ENCODE peak calls at places on chromosomes 5 and 9, in six cellular contexts. Y is mesendoderm, I is astrocyte, T is hypothalamus, E is ELR, R is foreskin fibroblast. M is an unnamed sample.

GRCh38 chr9:89477811-89478583 is 19.9 kb downstream of the SEMA4D start:
- DNase-seq in Y (no peak), I (peak; percentile 74), T (no peak), E (peak; percentile 33), R (no peak), M (no peak)

GRCh38 chr9:124077915-124078572 is 66.5 kb downstream of the LHX2 start:
- DNase-seq in Y (peak; percentile 81), I (no peak), T (no peak), E (peak; percentile 57), R (peak; percentile 16), M (peak; percentile 66)

GRCh38 chr5:132053483-132053882 is 7.0 kb upstream of the IL3 start:
- DNase-seq in Y (no peak), I (no peak), T (no peak), E (no peak), R (no peak), M (no peak)

GRCh38 chr5:83653669-83654068 is 67.0 kb downstream of the HAPLN1 start:
- DNase-seq in Y (no peak), I (no peak), T (no peak), E (no peak), R (no peak), M (no peak)

GRCh38 chr5:181219262-181220177 is 3.6 kb upstream of the TRIM41 start:
- DNase-seq in Y (no peak), I (no peak), T (no peak), E (no peak), R (no peak), M (no peak)

GRCh38 chr9:120891255-120891954 is 14.4 kb upstream of the PHF19 start:
- DNase-seq in Y (no peak), I (no peak), T (no peak), E (peak; percentile 68), R (no peak), M (no peak)

GRCh38 chr5:38888023-38888422 is 42.2 kb downstream of the OSMR start:
- DNase-seq in Y (peak; percentile 65), I (no peak), T (no peak), E (no peak), R (no peak), M (peak; percentile 61)

GRCh38 chr9:137733429-137733828 is 114.6 kb downstream of the EHMT1 start:
- DNase-seq in Y (no peak), I (no peak), T (no peak), E (no peak), R (no peak), M (no peak)

GRCh38 chr5:157918811-157919742 is 60.1 kb upstream of the CLINT1 start:
- DNase-seq in Y (peak; percentile 30), I (no peak), T (no peak), E (no peak), R (no peak), M (peak; percentile 61)

GRCh38 chr9:82621446-82621845 is 441.5 kb downstream of the RASEF start:
- DNase-seq in Y (no peak), I (peak; percentile 31), T (no peak), E (no peak), R (no peak), M (no peak)

GRCh38 chr5:37695651-37696050 is 144.2 kb downstream of the GDNF start:
- DNase-seq in Y (no peak), I (no peak), T (no peak), E (no peak), R (no peak), M (no peak)

GRCh38 chr9:36729902-36730301 is 157.2 kb downstream of the MELK start:
- DNase-seq in Y (no peak), I (peak; percentile 8), T (no peak), E (peak; percentile 17), R (no peak), M (no peak)

GRCh38 chr5:71841107-71841506 is 122.0 kb downstream of the CARTPT start:
- DNase-seq in Y (no peak), I (no peak), T (no peak), E (no peak), R (no peak), M (no peak)

GRCh38 chr5:68839019-68839552 is 254.7 kb upstream of the SLC30A5 start:
- DNase-seq in Y (no peak), I (no peak), T (no peak), E (no peak), R (peak; percentile 33), M (no peak)

GRCh38 chr5:100407053-100407452 is 128.1 kb upstream of the FAM174A start:
- DNase-seq in Y (no peak), I (no peak), T (no peak), E (no peak), R (no peak), M (no peak)

GRCh38 chr5:68277427-68277826 is 61.9 kb downstream of the PIK3R1 start:
- DNase-seq in Y (no peak), I (peak; percentile 92), T (no peak), E (peak; percentile 84), R (no peak), M (no peak)

GRCh38 chr9:2263665-2264064 is 248.5 kb downstream of the SMARCA2 start:
- DNase-seq in Y (no peak), I (no peak), T (no peak), E (no peak), R (no peak), M (no peak)

GRCh38 chr5:142388696-142389095 is 63.9 kb upstream of the SPRY4 start:
- DNase-seq in Y (no peak), I (peak; percentile 29), T (no peak), E (no peak), R (no peak), M (no peak)

GRCh38 chr5:50595199-50595598 is 71.2 kb upstream of the PARP8 start:
- DNase-seq in Y (no peak), I (peak; percentile 89), T (no peak), E (peak; percentile 88), R (peak; percentile 12), M (no peak)

GRCh38 chr9:114078021-114078780 is at the start of gene AMBP:
- DNase-seq in Y (no peak), I (no peak), T (no peak), E (peak; percentile 8), R (no peak), M (no peak)

GRCh38 chr5:93909356-93909755 is 168.0 kb upstream of the POU5F2 start:
- DNase-seq in Y (no peak), I (no peak), T (no peak), E (peak; percentile 35), R (no peak), M (no peak)

GRCh38 chr5:142900926-142901325 is 130.7 kb downstream of the ARHGAP26 start:
- DNase-seq in Y (no peak), I (peak; percentile 95), T (no peak), E (peak; percentile 61), R (peak; percentile 39), M (no peak)